ENCODE peak calls at places on chromosomes 11 and 22, in four cellular contexts. X is cardiac fibroblast, W is Panc1, V is transverse colon. N is an unnamed sample.
A peak's percentile ranks its signal among the peaks of the same experiment; 100 is the strongest.

GRCh38 chr22:46917702-46918101 is 155.3 kb downstream of the TBC1D22A start:
- DNase-seq in X (no peak), W (no peak), V (no peak), N (no peak)

GRCh38 chr11:13343931-13344717 is 66.5 kb downstream of the BMAL1 start:
- DNase-seq in X (peak; percentile 86), W (peak; percentile 69), V (peak; percentile 79), N (peak; percentile 88)

GRCh38 chr11:1177020-1177770 is 19.4 kb downstream of the MUC5AC start:
- DNase-seq in X (no peak), W (no peak), V (no peak), N (no peak)

GRCh38 chr22:24401824-24402434 is 25.5 kb upstream of the ADORA2A start:
- DNase-seq in X (no peak), W (no peak), V (no peak), N (no peak)

GRCh38 chr11:80532633-80533232 is 1091.9 kb upstream of the TENM4 start:
- DNase-seq in X (no peak), W (no peak), V (no peak), N (no peak)

GRCh38 chr11:61532136-61533038 is 23.8 kb downstream of the LRRC10B start:
- DNase-seq in X (peak; percentile 36), W (peak; percentile 33), V (peak; percentile 61), N (peak; percentile 42)

GRCh38 chr22:26086359-26086758 is 82.9 kb upstream of the SEZ6L start:
- DNase-seq in X (no peak), W (no peak), V (no peak), N (no peak)

GRCh38 chr11:28058333-28058732 is 49.6 kb downstream of the KIF18A start:
- DNase-seq in X (no peak), W (no peak), V (no peak), N (no peak)

GRCh38 chr11:82756765-82757650 is 23.3 kb upstream of the FAM181B start:
- DNase-seq in X (no peak), W (no peak), V (no peak), N (no peak)

GRCh38 chr11:123822591-123822990 is 16.4 kb upstream of the OR6M1 start:
- DNase-seq in X (peak; percentile 25), W (no peak), V (no peak), N (no peak)

GRCh38 chr22:31089101-31090100 is 8.3 kb downstream of the SMTN start:
- DNase-seq in X (peak; percentile 41), W (no peak), V (peak; percentile 71), N (peak; percentile 54)

GRCh38 chr22:28183078-28183870 is 264.2 kb upstream of the PITPNB start:
- DNase-seq in X (no peak), W (no peak), V (no peak), N (peak; percentile 16)

GRCh38 chr11:2940930-2941821 is 12.0 kb upstream of the PHLDA2 start:
- DNase-seq in X (no peak), W (no peak), V (peak; percentile 70), N (peak; percentile 30)

GRCh38 chr11:110097459-110098012 is 4.3 kb downstream of the ZC3H12C start:
- DNase-seq in X (no peak), W (no peak), V (no peak), N (no peak)

GRCh38 chr11:128701086-128701485 is 7.2 kb downstream of the FLI1 start:
- DNase-seq in X (peak; percentile 70), W (no peak), V (no peak), N (no peak)

GRCh38 chr11:111542606-111543275 is 2.2 kb downstream of the LAYN start:
- DNase-seq in X (no peak), W (no peak), V (no peak), N (no peak)

GRCh38 chr22:26416670-26417270 is 12.3 kb upstream of the ASPHD2 start:
- DNase-seq in X (peak; percentile 79), W (no peak), V (no peak), N (no peak)

GRCh38 chr11:120337133-120337895 is 1.1 kb downstream of the ARHGEF12 start:
- DNase-seq in X (no peak), W (no peak), V (peak; percentile 43), N (peak; percentile 65)

GRCh38 chr11:85118151-85118550 is 509.0 kb downstream of the DLG2 start:
- DNase-seq in X (peak; percentile 14), W (no peak), V (no peak), N (no peak)

GRCh38 chr11:83566948-83567347 is 280.8 kb upstream of the CCDC90B start:
- DNase-seq in X (peak; percentile 66), W (no peak), V (no peak), N (no peak)

GRCh38 chr11:123594188-123594901 is 60.1 kb downstream of the SCN3B start:
- DNase-seq in X (no peak), W (no peak), V (no peak), N (peak; percentile 62)

GRCh38 chr11:1763336-1763795 is 361 bp downstream of the CTSD start:
- DNase-seq in X (no peak), W (no peak), V (no peak), N (no peak)

GRCh38 chr11:19018901-19019300 is 41.6 kb downstream of the MRGPRX2 start:
- DNase-seq in X (no peak), W (no peak), V (no peak), N (no peak)

GRCh38 chr22:44399906-44400762 is 87.4 kb upstream of the SHISAL1 start:
- DNase-seq in X (no peak), W (no peak), V (peak; percentile 1), N (no peak)

GRCh38 chr22:35777335-35777975 is 59.8 kb downstream of the APOL5 start:
- DNase-seq in X (peak; percentile 91), W (peak; percentile 2), V (no peak), N (no peak)

GRCh38 chr11:132430352-132431091 is 1060.1 kb downstream of the NTM start:
- DNase-seq in X (no peak), W (no peak), V (no peak), N (no peak)

GRCh38 chr11:9615031-9615451 is 41.6 kb downstream of the WEE1 start:
- DNase-seq in X (peak; percentile 52), W (no peak), V (no peak), N (no peak)

GRCh38 chr22:43473441-43473840 is 61.6 kb downstream of the MPPED1 start:
- DNase-seq in X (no peak), W (no peak), V (no peak), N (no peak)

GRCh38 chr22:49855491-49855911 is 1.9 kb downstream of the ZBED4 start:
- DNase-seq in X (peak; percentile 33), W (no peak), V (peak; percentile 47), N (no peak)

GRCh38 chr11:119567667-119568582 is 145.0 kb upstream of the THY1 start:
- DNase-seq in X (peak; percentile 82), W (no peak), V (no peak), N (no peak)

GRCh38 chr22:48241658-48242057 is 1479.2 kb downstream of the TBC1D22A start:
- DNase-seq in X (no peak), W (no peak), V (no peak), N (no peak)

GRCh38 chr11:57210731-57211335 is 26.2 kb downstream of the APLNR start:
- DNase-seq in X (no peak), W (no peak), V (no peak), N (no peak)

GRCh38 chr11:57214087-57214395 is 23.0 kb downstream of the APLNR start:
- DNase-seq in X (no peak), W (no peak), V (no peak), N (no peak)

GRCh38 chr11:57214494-57214893 is 22.6 kb downstream of the APLNR start:
- DNase-seq in X (peak; percentile 71), W (no peak), V (no peak), N (no peak)

GRCh38 chr11:57216463-57216862 is 20.6 kb downstream of the APLNR start:
- DNase-seq in X (no peak), W (no peak), V (no peak), N (no peak)

DNA sequence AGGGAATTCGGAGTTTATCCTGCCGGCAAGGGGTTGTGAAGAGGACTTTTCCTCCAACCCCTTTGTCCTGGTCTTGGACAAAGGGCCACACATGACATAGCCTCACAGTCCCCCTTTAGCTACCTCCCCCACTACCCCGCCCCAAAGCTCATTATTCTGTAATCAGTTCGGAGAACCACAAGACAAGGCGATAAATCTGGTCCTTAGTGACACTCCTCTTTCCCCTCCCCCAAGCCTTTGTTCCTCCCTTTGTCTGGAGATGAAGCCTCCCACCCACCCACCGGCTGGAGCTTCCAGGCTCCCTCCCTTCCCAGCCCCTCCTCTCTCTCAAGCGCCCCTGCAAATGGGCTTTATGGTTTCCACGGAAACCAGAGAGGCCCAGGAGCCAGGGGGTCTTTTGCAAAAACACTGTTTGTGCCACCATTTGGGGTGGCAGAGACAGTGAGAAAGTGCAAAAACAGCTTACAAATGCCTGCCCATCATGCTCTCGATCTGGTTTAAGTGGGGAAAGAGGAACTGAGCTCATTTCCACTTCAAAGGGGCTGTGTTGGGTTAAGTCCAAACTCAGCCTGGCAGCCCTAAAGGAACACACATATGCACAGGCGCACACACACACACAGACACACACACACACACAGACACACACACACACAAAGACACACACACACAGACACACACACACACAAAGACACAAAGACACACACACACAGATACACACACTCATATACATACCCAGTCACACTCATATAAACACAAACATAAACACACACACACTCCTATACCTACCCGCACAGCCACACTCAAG is 23.6 kb downstream of the APLNR start:
- DNase-seq in X (no peak), W (no peak), V (no peak), N (no peak)
- TF ChIP-seq CTCF in X (no peak), W (no peak), V (no peak), N (no peak)

GRCh38 chr11:7548659-7549283 is 35.0 kb downstream of the PPFIBP2 start:
- DNase-seq in X (no peak), W (no peak), V (peak; percentile 66), N (no peak)
- TF ChIP-seq CTCF in X (no peak), W (peak; percentile 71), V (peak; percentile 52), N (no peak)

DNA sequence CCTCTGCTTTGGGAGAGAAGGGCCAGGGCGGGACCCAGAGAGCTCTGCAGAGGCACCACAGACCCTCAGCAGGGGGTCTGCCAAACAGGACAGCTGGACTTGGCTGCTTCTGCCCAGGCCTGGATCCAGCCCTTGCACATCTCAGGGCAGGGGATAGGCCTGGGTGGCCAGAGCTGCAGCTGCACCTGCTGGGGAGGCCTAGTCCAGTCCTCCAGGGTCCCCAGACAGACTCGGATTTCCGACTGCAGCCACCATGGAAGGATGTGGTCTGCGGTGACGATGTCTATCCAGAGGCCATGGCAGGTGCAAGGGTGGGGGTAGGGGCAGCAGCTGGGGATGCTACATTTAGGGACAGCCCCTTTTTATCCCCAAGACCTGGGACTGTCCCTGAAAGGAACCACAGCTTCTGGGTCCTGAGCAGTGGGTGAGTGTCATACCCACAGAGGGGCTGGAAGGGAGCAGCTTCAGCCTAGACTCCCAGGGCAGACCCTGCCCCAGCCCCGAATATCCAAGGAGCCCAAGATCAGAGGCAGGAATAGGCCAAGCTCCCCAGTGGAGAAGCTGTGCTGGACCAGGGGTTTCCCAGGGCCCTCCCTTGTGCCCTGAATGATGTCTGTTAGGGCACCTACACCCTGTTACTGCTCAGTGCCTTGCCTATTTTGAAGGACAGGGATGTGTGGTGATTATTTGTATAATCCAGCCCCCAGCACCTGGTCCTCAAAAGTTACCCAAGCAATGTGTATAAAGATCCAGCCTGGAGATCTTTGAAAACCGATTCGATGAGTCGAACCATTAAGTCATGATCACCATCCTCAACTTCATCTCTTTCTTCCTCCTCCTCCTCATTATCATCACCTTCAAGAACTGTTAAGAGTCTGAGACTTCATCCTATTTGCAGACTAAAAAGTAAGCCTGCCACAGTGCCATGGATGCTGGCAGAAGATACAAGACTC is 2.5 kb upstream of the IGLL5 start:
- DNase-seq in X (no peak), W (no peak), V (peak; percentile 77), N (no peak)
- TF ChIP-seq CTCF in X (no peak), W (no peak), V (no peak), N (no peak)

DNA sequence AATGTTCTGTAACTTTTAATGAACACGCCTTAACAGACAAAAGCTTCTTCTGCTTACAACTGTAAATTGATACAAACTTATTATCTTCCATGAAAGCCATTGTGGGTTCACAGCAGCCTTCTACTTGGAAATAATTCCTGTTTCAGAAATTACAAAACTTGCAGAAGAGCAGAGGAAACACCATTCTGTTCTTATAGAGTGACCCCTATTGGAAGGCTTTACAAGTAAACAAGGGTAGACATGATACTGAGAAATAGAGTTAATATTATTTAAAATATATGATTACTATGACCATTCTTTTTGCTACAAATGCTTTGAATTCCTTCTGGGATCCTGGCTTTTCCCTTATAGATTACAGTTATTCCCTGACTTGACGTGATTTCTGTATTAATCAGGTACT is 32.4 kb upstream of the KCNA4 start:
- DNase-seq in X (no peak), W (no peak), V (no peak), N (no peak)
- TF ChIP-seq CTCF in X (no peak), W (no peak), V (no peak), N (no peak)

N was measured in adrenal gland.